ENCODE peak calls at places on chromosomes 13 and 19, in four cellular contexts. E is K562, I is SK-N-SH, D is HCT116. L is an unnamed sample.

GRCh38 chr19:3006075-3006767 is 22.9 kb downstream of the TLE2 start:
- DNase-seq in D (peak), E (peak), I (no peak), L (no peak)

GRCh38 chr19:54158812-54159351 is 639 bp downstream of the LENG1 start:
- DNase-seq in I (no peak), E (no peak), D (no peak), L (no peak)

GRCh38 chr19:16659464-16659831 is 496 bp downstream of the SMIM7 start:
- DNase-seq in E (no peak), I (no peak), D (no peak), L (no peak)

GRCh38 chr13:112469071-112469745 is 93.1 kb downstream of the SPACA7 start:
- DNase-seq in E (no peak), D (no peak), I (no peak), L (no peak)

GRCh38 chr19:37955986-37956385 is 49.0 kb downstream of the SIPA1L3 start:
- DNase-seq in I (no peak), D (no peak), E (no peak), L (no peak)

GRCh38 chr19:45852145-45852750 is 10.7 kb downstream of the SYMPK start:
- DNase-seq in E (no peak), I (no peak), D (no peak), L (no peak)

GRCh38 chr13:41652735-41653361 is 195.5 kb downstream of the RGCC start:
- DNase-seq in D (peak), I (peak), E (peak), L (peak)

GRCh38 chr13:42985312-42986175 is 6.5 kb downstream of the EPSTI1 start:
- DNase-seq in I (peak), D (no peak), E (no peak), L (no peak)

GRCh38 chr19:35822579-35822978 is 9.9 kb upstream of the PRODH2 start:
- DNase-seq in E (peak), I (no peak), D (no peak), L (no peak)

GRCh38 chr13:110538632-110539031 is 22.9 kb downstream of the RAB20 start:
- DNase-seq in E (no peak), I (no peak), D (no peak), L (no peak)

GRCh38 chr19:49094505-49095482 is 9.5 kb downstream of the SNRNP70 start:
- DNase-seq in D (no peak), E (no peak), I (no peak), L (no peak)

GRCh38 chr13:27622102-27622820 is 569 bp downstream of the POLR1D start:
- DNase-seq in E (no peak), I (peak), D (no peak), L (peak)

GRCh38 chr19:20162821-20163220 is 4.2 kb upstream of the ZNF486 start:
- DNase-seq in E (no peak), I (no peak), D (no peak), L (no peak)

GRCh38 chr13:33111414-33112110 is 95.3 kb downstream of the KL start:
- DNase-seq in I (no peak), E (no peak), D (no peak), L (peak)

GRCh38 chr13:43545317-43545874 is 241.4 kb downstream of the ENOX1 start:
- DNase-seq in I (no peak), D (no peak), E (no peak), L (no peak)

GRCh38 chr19:898663-899062 is 5.4 kb downstream of the RNU6-9 start:
- DNase-seq in E (no peak), I (peak), D (no peak), L (no peak)

GRCh38 chr13:21066946-21067345 is 5.6 kb upstream of the LATS2 start:
- DNase-seq in E (no peak), I (no peak), D (no peak), L (no peak)

GRCh38 chr13:21071894-21072293 is 10.5 kb upstream of the LATS2 start:
- DNase-seq in I (no peak), E (no peak), D (no peak), L (no peak)

GRCh38 chr13:21071015-21071414 is 9.6 kb upstream of the LATS2 start:
- DNase-seq in E (no peak), I (no peak), D (no peak), L (no peak)

GRCh38 chr13:21067794-21068193 is 6.4 kb upstream of the LATS2 start:
- DNase-seq in E (no peak), D (no peak), I (no peak), L (no peak)

GRCh38 chr13:21069561-21070004 is 8.2 kb upstream of the LATS2 start:
- DNase-seq in D (no peak), I (no peak), E (no peak), L (peak)
- TF ChIP-seq ELF1 in D (no peak), I (no peak), E (no peak), L (no peak)

DNA sequence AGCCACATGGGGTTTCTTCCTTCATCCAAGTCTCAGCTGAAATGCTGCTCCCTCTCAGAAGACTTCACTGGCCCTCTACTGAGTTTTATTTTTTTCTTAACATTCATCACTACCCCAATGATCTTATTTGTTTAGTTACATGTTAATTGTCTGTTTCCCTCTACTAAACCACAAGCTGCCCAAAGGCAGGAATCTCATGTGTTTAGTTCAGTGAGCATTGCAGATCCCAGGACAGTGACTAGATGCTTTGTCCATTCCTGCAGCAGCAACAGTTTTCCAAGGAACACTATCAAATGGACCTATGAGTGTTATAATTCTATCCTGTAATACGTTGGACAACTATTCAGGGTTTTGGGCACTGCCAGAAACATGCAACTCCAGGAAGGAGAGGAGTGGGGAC is 93.1 kb downstream of the RNASEH2B start:
- DNase-seq in I (no peak), E (no peak), D (no peak), L (no peak)
- TF ChIP-seq ELF1 in I (no peak), E (no peak), D (no peak), L (no peak)

DNA sequence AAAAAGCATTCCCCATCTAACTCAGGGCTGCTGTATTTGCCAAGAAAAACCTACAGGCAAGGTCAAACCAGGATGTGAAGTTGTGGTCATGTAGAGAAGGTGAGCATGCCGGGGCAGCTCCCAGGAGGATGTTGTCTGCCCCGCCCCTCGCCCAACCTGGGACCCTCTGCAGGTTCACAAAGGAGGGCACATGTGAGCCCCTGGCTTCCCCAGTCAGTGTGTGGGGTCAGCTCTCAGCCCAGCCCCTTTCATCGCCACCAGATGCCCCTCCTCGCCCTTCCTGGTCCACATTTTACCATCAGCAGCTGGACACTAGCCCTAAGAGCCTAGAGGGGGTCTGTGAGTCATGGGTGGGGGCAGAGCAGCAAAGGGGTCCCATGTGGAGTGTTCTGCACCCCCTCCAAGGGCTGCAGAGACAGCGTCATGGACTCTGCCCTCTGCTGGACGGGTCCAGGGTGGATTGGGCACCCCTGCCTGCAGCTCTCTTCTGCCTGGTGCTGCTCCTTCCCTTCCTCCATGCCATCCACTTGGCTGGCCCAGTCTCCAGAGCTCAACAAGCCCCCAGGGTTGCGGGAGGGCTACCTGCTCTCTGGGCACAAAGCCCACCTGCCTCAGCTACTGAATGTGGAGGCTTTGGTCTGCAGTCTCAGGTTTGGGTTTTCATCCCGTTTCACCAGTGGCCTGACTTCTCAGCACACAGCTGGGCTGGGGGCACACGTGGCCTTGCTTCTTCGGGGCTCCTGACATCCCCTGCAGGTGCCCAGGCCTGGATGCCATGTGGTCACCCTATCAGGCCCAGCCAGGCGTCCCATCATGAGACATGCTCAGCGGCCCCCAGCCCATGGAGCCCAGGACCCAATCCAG is 3.7 kb downstream of the PLEKHF1 start:
- DNase-seq in D (no peak), I (no peak), E (no peak), L (no peak)
- TF ChIP-seq ELF1 in D (no peak), I (no peak), E (no peak), L (no peak)

GRCh38 chr13:92716749-92717148 is 509.9 kb upstream of the GPC6 start:
- DNase-seq in D (no peak), E (no peak), I (no peak), L (peak)

GRCh38 chr13:92721610-92722009 is 505.0 kb upstream of the GPC6 start:
- DNase-seq in D (no peak), I (no peak), E (no peak), L (no peak)

GRCh38 chr13:92717857-92718256 is 508.8 kb upstream of the GPC6 start:
- DNase-seq in D (no peak), I (no peak), E (no peak), L (no peak)

DNA sequence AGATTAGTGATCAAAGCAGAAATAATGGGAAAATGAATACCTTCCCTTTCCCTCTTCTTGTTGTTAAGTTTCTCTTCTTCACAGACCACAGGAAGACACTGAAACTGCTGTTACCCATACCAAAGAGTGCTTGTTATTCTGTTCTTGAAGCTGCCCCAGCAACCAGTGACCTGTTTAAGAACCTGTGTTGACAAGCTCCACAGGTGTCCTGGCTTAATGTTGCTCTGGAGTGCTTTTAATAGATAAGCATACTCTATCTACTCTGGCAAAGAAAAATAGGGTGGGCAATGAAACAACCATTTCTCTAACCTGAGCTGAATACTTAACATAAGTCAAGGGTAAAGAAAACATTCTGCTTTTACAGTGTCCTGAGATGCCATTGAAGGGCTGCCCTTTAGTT is 506.7 kb upstream of the GPC6 start:
- DNase-seq in I (no peak), E (no peak), D (no peak), L (no peak)
- TF ChIP-seq ELF1 in I (no peak), E (no peak), D (no peak), L (no peak)

GRCh38 chr13:87107626-87108025 is 563.5 kb upstream of the SLITRK5 start:
- DNase-seq in D (no peak), E (no peak), I (no peak), L (no peak)
- TF ChIP-seq ELF1 in D (no peak), E (no peak), I (no peak), L (no peak)